ENCODE peak calls at places on chromosomes 1 and 21, in five cellular contexts. One of them, this sample, is unnamed.

GRCh38 chr21:42039911-42040351 is 29.8 kb upstream of the ZBTB21 start:
- DNase-seq in choroid plexus epithelial cell: peak; percentile 71
- DNase-seq in NCI-H2227 treated with DMSO at 0.1 percent for 48 hours: no peak
- DNase-seq in stomach: no peak
- DNase-seq in cerebellum: no peak
- DNase-seq in this sample: no peak

GRCh38 chr1:162391790-162392563 is 10.4 kb downstream of the C1orf226 start:
- DNase-seq in stomach: no peak
- DNase-seq in choroid plexus epithelial cell: peak; percentile 80
- DNase-seq in NCI-H2227 treated with DMSO at 0.1 percent for 48 hours: peak; percentile 46
- DNase-seq in cerebellum: peak; percentile 59
- DNase-seq in this sample: no peak

GRCh38 chr1:47440849-47441170 is 3.0 kb downstream of the FOXD2 start:
- DNase-seq in choroid plexus epithelial cell: peak; percentile 75
- DNase-seq in NCI-H2227 treated with DMSO at 0.1 percent for 48 hours: no peak
- DNase-seq in cerebellum: no peak
- DNase-seq in stomach: no peak
- DNase-seq in this sample: no peak

GRCh38 chr1:114131526-114132220 is 22.0 kb downstream of the SYT6 start:
- DNase-seq in stomach: no peak
- DNase-seq in NCI-H2227 treated with DMSO at 0.1 percent for 48 hours: no peak
- DNase-seq in cerebellum: no peak
- DNase-seq in choroid plexus epithelial cell: peak; percentile 51
- DNase-seq in this sample: no peak

GRCh38 chr1:117802546-117803257 is 126.7 kb downstream of the GDAP2 start:
- DNase-seq in NCI-H2227 treated with DMSO at 0.1 percent for 48 hours: peak; percentile 24
- DNase-seq in cerebellum: peak; percentile 17
- DNase-seq in stomach: no peak
- DNase-seq in choroid plexus epithelial cell: peak; percentile 42
- DNase-seq in this sample: no peak

GRCh38 chr1:200372095-200372884 is 37.5 kb downstream of the ZNF281 start:
- DNase-seq in NCI-H2227 treated with DMSO at 0.1 percent for 48 hours: no peak
- DNase-seq in cerebellum: no peak
- DNase-seq in stomach: no peak
- DNase-seq in choroid plexus epithelial cell: peak; percentile 67
- DNase-seq in this sample: peak; percentile 27

GRCh38 chr1:154791292-154792278 is 78.5 kb downstream of the KCNN3 start:
- DNase-seq in cerebellum: no peak
- DNase-seq in NCI-H2227 treated with DMSO at 0.1 percent for 48 hours: peak; percentile 39
- DNase-seq in choroid plexus epithelial cell: peak; percentile 39
- DNase-seq in stomach: peak; percentile 50
- DNase-seq in this sample: peak; percentile 44

GRCh38 chr1:39160703-39161102 is 43.8 kb upstream of the MACF1 start:
- DNase-seq in cerebellum: no peak
- DNase-seq in choroid plexus epithelial cell: peak; percentile 52
- DNase-seq in stomach: no peak
- DNase-seq in NCI-H2227 treated with DMSO at 0.1 percent for 48 hours: no peak
- DNase-seq in this sample: no peak